ENCODE peak calls at places on chromosome 12, in five cellular contexts. G is cardiac muscle cell; C is effector memory CD4-positive, alpha-beta T cell; K is CD4-positive, CD25-positive, alpha-beta regulatory T cell; N is left lung. M is an unnamed sample.

GRCh38 chr12:2291182-2291832 is 238.5 kb downstream of the CACNA1C start:
- DNase-seq in K (peak; percentile 24), N (no peak), C (no peak), G (peak; percentile 62), M (peak; percentile 18)

GRCh38 chr12:116368196-116369194 is 91.0 kb upstream of the MED13L start:
- DNase-seq in K (no peak), C (no peak), N (peak; percentile 79), G (no peak), M (no peak)

GRCh38 chr12:28568709-28569108 is 378.5 kb downstream of the CCDC91 start:
- DNase-seq in G (no peak), K (no peak), N (no peak), C (no peak), M (no peak)

GRCh38 chr12:30823140-30823669 is 68.5 kb upstream of the CAPRIN2 start:
- DNase-seq in G (peak; percentile 61), N (peak; percentile 87), K (peak; percentile 14), C (no peak), M (no peak)

GRCh38 chr12:40730281-40730680 is 38.0 kb downstream of the CNTN1 start:
- DNase-seq in K (no peak), N (no peak), G (no peak), C (no peak), M (no peak)

GRCh38 chr12:87280356-87280755 is 748.8 kb downstream of the C12orf50 start:
- DNase-seq in N (no peak), C (no peak), G (no peak), K (no peak), M (no peak)

GRCh38 chr12:51921017-51921725 is 13.9 kb downstream of the ACVRL1 start:
- DNase-seq in G (no peak), K (no peak), C (no peak), N (no peak), M (no peak)

GRCh38 chr12:86265329-86265695 is 9.1 kb upstream of the MGAT4C start:
- DNase-seq in C (no peak), G (no peak), N (no peak), K (no peak), M (no peak)

GRCh38 chr12:108567388-108567787 is 5.0 kb downstream of the ISCU start:
- DNase-seq in N (no peak), G (peak; percentile 15), K (no peak), C (no peak), M (no peak)

GRCh38 chr12:124508323-124509096 is 58.9 kb downstream of the NCOR2 start:
- DNase-seq in N (no peak), G (no peak), C (no peak), K (no peak), M (no peak)
- H3K4me1 ChIP-seq in N (peaks cover 89% of the 10 kb centered on the region), G (peaks cover 61% of the 10 kb centered on the region), C (no peaks in the 10 kb centered on the region), K (no peaks in the 10 kb centered on the region), M (peaks cover 5% of the 10 kb centered on the region)

GRCh38 chr12:6340745-6341438 is 984 bp downstream of the TNFRSF1A start:
- DNase-seq in N (no peak), G (no peak), C (no peak), K (no peak), M (no peak)
- H3K4me1 ChIP-seq in N (peaks cover 75% of the 10 kb centered on the region), G (peaks cover 39% of the 10 kb centered on the region), C (peaks cover 58% of the 10 kb centered on the region), K (peaks cover 68% of the 10 kb centered on the region), M (peaks cover 74% of the 10 kb centered on the region)

GRCh38 chr12:94033767-94034166 is 114.6 kb upstream of the PLXNC1 start:
- DNase-seq in C (no peak), K (no peak), N (no peak), G (no peak), M (no peak)
- H3K4me1 ChIP-seq in C (peaks cover 21% of the 10 kb centered on the region), K (peaks cover 45% of the 10 kb centered on the region), N (no peaks in the 10 kb centered on the region), G (no peaks in the 10 kb centered on the region), M (peaks cover 40% of the 10 kb centered on the region)

GRCh38 chr12:93580682-93581081 is 8.2 kb downstream of the SOCS2 start:
- DNase-seq in G (no peak), K (no peak), C (no peak), N (no peak), M (no peak)
- H3K4me1 ChIP-seq in G (no peaks in the 10 kb centered on the region), K (peaks cover 7% of the 10 kb centered on the region), C (no peaks in the 10 kb centered on the region), N (no peaks in the 10 kb centered on the region), M (peaks cover 15% of the 10 kb centered on the region)

M was measured in CD4-positive, alpha-beta memory T cell.